ENCODE peak calls at places on chromosomes 6 and 20, in ten cellular contexts. One of them, this sample, is unnamed.

GRCh38 chr20:61810066-61810708 is 255.5 kb downstream of the TAF4 start:
- DNase-seq in foreskin fibroblast: no peak
- DNase-seq in lower lobe of right lung: peak; percentile 38
- DNase-seq in coronary artery: no peak
- DNase-seq in neural crest cell: no peak
- DNase-seq in stomach: no peak
- DNase-seq in activated B cell treated with CpG ODN at 0.5 μM for 24 hours: no peak
- DNase-seq in GM12865: no peak
- DNase-seq in PC-9: no peak
- DNase-seq in AG04450: no peak
- DNase-seq in this sample: no peak

GRCh38 chr20:32606790-32607189 is 21.7 kb upstream of the NOL4L start:
- DNase-seq in lower lobe of right lung: no peak
- DNase-seq in AG04450: no peak
- DNase-seq in stomach: no peak
- DNase-seq in foreskin fibroblast: no peak
- DNase-seq in neural crest cell: no peak
- DNase-seq in GM12865: no peak
- DNase-seq in PC-9: no peak
- DNase-seq in coronary artery: no peak
- DNase-seq in activated B cell treated with CpG ODN at 0.5 μM for 24 hours: no peak
- DNase-seq in this sample: no peak

GRCh38 chr6:102402635-102403329 is 1009.3 kb downstream of the GRIK2 start:
- DNase-seq in foreskin fibroblast: no peak
- DNase-seq in activated B cell treated with CpG ODN at 0.5 μM for 24 hours: no peak
- DNase-seq in lower lobe of right lung: no peak
- DNase-seq in PC-9: no peak
- DNase-seq in coronary artery: no peak
- DNase-seq in GM12865: no peak
- DNase-seq in AG04450: no peak
- DNase-seq in stomach: no peak
- DNase-seq in neural crest cell: no peak
- DNase-seq in this sample: no peak

GRCh38 chr6:34657307-34657978 is 39.1 kb downstream of the ILRUN start:
- DNase-seq in AG04450: peak; percentile 66
- DNase-seq in lower lobe of right lung: no peak
- DNase-seq in activated B cell treated with CpG ODN at 0.5 μM for 24 hours: no peak
- DNase-seq in stomach: peak; percentile 61
- DNase-seq in coronary artery: no peak
- DNase-seq in neural crest cell: no peak
- DNase-seq in GM12865: peak; percentile 69
- DNase-seq in PC-9: peak; percentile 50
- DNase-seq in foreskin fibroblast: peak; percentile 86
- DNase-seq in this sample: peak; percentile 74

GRCh38 chr6:14383393-14384174 is 266.0 kb downstream of the CD83 start:
- DNase-seq in GM12865: no peak
- DNase-seq in AG04450: no peak
- DNase-seq in coronary artery: no peak
- DNase-seq in activated B cell treated with CpG ODN at 0.5 μM for 24 hours: no peak
- DNase-seq in lower lobe of right lung: no peak
- DNase-seq in foreskin fibroblast: no peak
- DNase-seq in neural crest cell: no peak
- DNase-seq in PC-9: no peak
- DNase-seq in stomach: no peak
- DNase-seq in this sample: peak; percentile 9

GRCh38 chr20:10040070-10040970 is 5.5 kb downstream of the ANKEF1 start:
- DNase-seq in lower lobe of right lung: no peak
- DNase-seq in AG04450: peak; percentile 13
- DNase-seq in coronary artery: no peak
- DNase-seq in activated B cell treated with CpG ODN at 0.5 μM for 24 hours: no peak
- DNase-seq in foreskin fibroblast: peak; percentile 91
- DNase-seq in PC-9: no peak
- DNase-seq in neural crest cell: no peak
- DNase-seq in stomach: no peak
- DNase-seq in GM12865: no peak
- DNase-seq in this sample: no peak

GRCh38 chr20:29878777-29879442 is 1378.6 kb upstream of the DEFB115 start:
- DNase-seq in activated B cell treated with CpG ODN at 0.5 μM for 24 hours: no peak
- DNase-seq in stomach: peak; percentile 26
- DNase-seq in neural crest cell: no peak
- DNase-seq in foreskin fibroblast: no peak
- DNase-seq in GM12865: peak; percentile 16
- DNase-seq in lower lobe of right lung: peak; percentile 53
- DNase-seq in AG04450: no peak
- DNase-seq in coronary artery: peak; percentile 81
- DNase-seq in PC-9: no peak
- DNase-seq in this sample: no peak

GRCh38 chr6:106168097-106168888 is 82.2 kb downstream of the PRDM1 start:
- DNase-seq in stomach: no peak
- DNase-seq in coronary artery: no peak
- DNase-seq in AG04450: no peak
- DNase-seq in lower lobe of right lung: no peak
- DNase-seq in activated B cell treated with CpG ODN at 0.5 μM for 24 hours: no peak
- DNase-seq in foreskin fibroblast: no peak
- DNase-seq in neural crest cell: no peak
- DNase-seq in GM12865: no peak
- DNase-seq in PC-9: no peak
- DNase-seq in this sample: no peak

GRCh38 chr6:109452181-109452580 is 3.4 kb downstream of the MICAL1 start:
- DNase-seq in foreskin fibroblast: no peak
- DNase-seq in PC-9: no peak
- DNase-seq in coronary artery: no peak
- DNase-seq in activated B cell treated with CpG ODN at 0.5 μM for 24 hours: no peak
- DNase-seq in GM12865: no peak
- DNase-seq in neural crest cell: no peak
- DNase-seq in stomach: no peak
- DNase-seq in AG04450: no peak
- DNase-seq in lower lobe of right lung: no peak
- DNase-seq in this sample: no peak

GRCh38 chr6:108707328-108707976 is 140.8 kb upstream of the ARMC2 start:
- DNase-seq in lower lobe of right lung: no peak
- DNase-seq in foreskin fibroblast: peak; percentile 58
- DNase-seq in activated B cell treated with CpG ODN at 0.5 μM for 24 hours: no peak
- DNase-seq in AG04450: no peak
- DNase-seq in GM12865: no peak
- DNase-seq in PC-9: no peak
- DNase-seq in neural crest cell: no peak
- DNase-seq in coronary artery: no peak
- DNase-seq in stomach: peak; percentile 67
- DNase-seq in this sample: peak; percentile 38

GRCh38 chr6:22008248-22008836 is 288.5 kb downstream of the PRL start:
- DNase-seq in neural crest cell: no peak
- DNase-seq in PC-9: no peak
- DNase-seq in coronary artery: no peak
- DNase-seq in stomach: no peak
- DNase-seq in activated B cell treated with CpG ODN at 0.5 μM for 24 hours: no peak
- DNase-seq in lower lobe of right lung: no peak
- DNase-seq in AG04450: no peak
- DNase-seq in foreskin fibroblast: no peak
- DNase-seq in GM12865: no peak
- DNase-seq in this sample: no peak

GRCh38 chr6:121055572-121056163 is 278.6 kb downstream of the TBC1D32 start:
- DNase-seq in coronary artery: no peak
- DNase-seq in lower lobe of right lung: no peak
- DNase-seq in AG04450: peak; percentile 24
- DNase-seq in foreskin fibroblast: peak; percentile 71
- DNase-seq in PC-9: peak; percentile 8
- DNase-seq in neural crest cell: peak; percentile 9
- DNase-seq in stomach: no peak
- DNase-seq in GM12865: peak; percentile 35
- DNase-seq in activated B cell treated with CpG ODN at 0.5 μM for 24 hours: no peak
- DNase-seq in this sample: peak; percentile 33

GRCh38 chr6:1255646-1256365 is 56.1 kb upstream of the FOXQ1 start:
- DNase-seq in PC-9: no peak
- DNase-seq in coronary artery: no peak
- DNase-seq in GM12865: no peak
- DNase-seq in lower lobe of right lung: no peak
- DNase-seq in foreskin fibroblast: peak; percentile 90
- DNase-seq in neural crest cell: no peak
- DNase-seq in activated B cell treated with CpG ODN at 0.5 μM for 24 hours: no peak
- DNase-seq in AG04450: peak; percentile 13
- DNase-seq in stomach: no peak
- DNase-seq in this sample: no peak
- TF ChIP-seq CTCF in PC-9: no peak
- TF ChIP-seq CTCF in coronary artery: no peak
- TF ChIP-seq CTCF in GM12865: no peak
- TF ChIP-seq CTCF in lower lobe of right lung: no peak
- TF ChIP-seq CTCF in foreskin fibroblast: no peak
- TF ChIP-seq CTCF in neural crest cell: no peak
- TF ChIP-seq CTCF in activated B cell treated with CpG ODN at 0.5 μM for 24 hours: no peak
- TF ChIP-seq CTCF in AG04450: no peak
- TF ChIP-seq CTCF in stomach: no peak
- TF ChIP-seq CTCF in this sample: no peak

GRCh38 chr6:30544666-30545272 is 11.5 kb downstream of the GNL1 start:
- DNase-seq in stomach: no peak
- DNase-seq in PC-9: no peak
- DNase-seq in GM12865: peak; percentile 67
- DNase-seq in foreskin fibroblast: peak; percentile 84
- DNase-seq in coronary artery: no peak
- DNase-seq in lower lobe of right lung: no peak
- DNase-seq in activated B cell treated with CpG ODN at 0.5 μM for 24 hours: no peak
- DNase-seq in AG04450: no peak
- DNase-seq in neural crest cell: no peak
- DNase-seq in this sample: peak; percentile 26

GRCh38 chr6:30543824-30544223 is 12.5 kb downstream of the GNL1 start:
- DNase-seq in neural crest cell: no peak
- DNase-seq in activated B cell treated with CpG ODN at 0.5 μM for 24 hours: no peak
- DNase-seq in PC-9: no peak
- DNase-seq in stomach: no peak
- DNase-seq in foreskin fibroblast: no peak
- DNase-seq in AG04450: no peak
- DNase-seq in coronary artery: no peak
- DNase-seq in lower lobe of right lung: no peak
- DNase-seq in GM12865: no peak
- DNase-seq in this sample: no peak

GRCh38 chr6:30542915-30543314 is 13.4 kb downstream of the GNL1 start:
- DNase-seq in neural crest cell: no peak
- DNase-seq in PC-9: no peak
- DNase-seq in AG04450: no peak
- DNase-seq in activated B cell treated with CpG ODN at 0.5 μM for 24 hours: no peak
- DNase-seq in stomach: no peak
- DNase-seq in foreskin fibroblast: peak; percentile 66
- DNase-seq in GM12865: no peak
- DNase-seq in coronary artery: no peak
- DNase-seq in lower lobe of right lung: no peak
- DNase-seq in this sample: no peak

GRCh38 chr6:30548375-30548774 is 7.9 kb downstream of the GNL1 start:
- DNase-seq in GM12865: no peak
- DNase-seq in PC-9: no peak
- DNase-seq in AG04450: no peak
- DNase-seq in lower lobe of right lung: no peak
- DNase-seq in neural crest cell: no peak
- DNase-seq in stomach: no peak
- DNase-seq in activated B cell treated with CpG ODN at 0.5 μM for 24 hours: no peak
- DNase-seq in foreskin fibroblast: peak; percentile 94
- DNase-seq in coronary artery: no peak
- DNase-seq in this sample: no peak

DNA sequence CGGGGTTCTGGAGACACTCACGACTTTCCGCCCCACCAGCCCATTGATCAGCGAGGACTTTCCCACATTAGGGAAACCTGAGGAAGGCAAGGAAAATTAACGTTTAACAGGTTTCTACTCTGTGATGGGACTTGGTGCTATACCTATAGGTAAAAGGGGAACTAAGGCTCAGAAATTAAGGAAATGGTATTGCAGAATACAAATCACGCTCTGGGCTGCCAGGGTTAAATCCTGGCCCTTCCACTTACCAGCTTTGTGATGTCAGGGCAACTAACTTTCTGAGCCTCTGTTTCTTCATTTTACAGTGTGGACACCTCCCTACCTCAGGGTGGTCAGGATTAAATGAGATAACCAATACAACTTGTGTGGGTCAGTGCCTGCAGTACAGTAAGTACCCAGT is 8.8 kb downstream of the GNL1 start:
- DNase-seq in neural crest cell: no peak
- DNase-seq in PC-9: no peak
- DNase-seq in foreskin fibroblast: no peak
- DNase-seq in GM12865: no peak
- DNase-seq in lower lobe of right lung: no peak
- DNase-seq in activated B cell treated with CpG ODN at 0.5 μM for 24 hours: no peak
- DNase-seq in AG04450: no peak
- DNase-seq in coronary artery: no peak
- DNase-seq in stomach: no peak
- DNase-seq in this sample: no peak
- TF ChIP-seq CTCF in neural crest cell: no peak
- TF ChIP-seq CTCF in PC-9: no peak
- TF ChIP-seq CTCF in foreskin fibroblast: no peak
- TF ChIP-seq CTCF in GM12865: no peak
- TF ChIP-seq CTCF in lower lobe of right lung: no peak
- TF ChIP-seq CTCF in activated B cell treated with CpG ODN at 0.5 μM for 24 hours: no peak
- TF ChIP-seq CTCF in AG04450: no peak
- TF ChIP-seq CTCF in coronary artery: no peak
- TF ChIP-seq CTCF in stomach: no peak
- TF ChIP-seq CTCF in this sample: no peak

GRCh38 chr6:127690092-127690491 is 113.1 kb downstream of the C6orf58 start:
- DNase-seq in activated B cell treated with CpG ODN at 0.5 μM for 24 hours: no peak
- DNase-seq in neural crest cell: no peak
- DNase-seq in PC-9: peak; percentile 0
- DNase-seq in GM12865: no peak
- DNase-seq in lower lobe of right lung: no peak
- DNase-seq in coronary artery: no peak
- DNase-seq in stomach: no peak
- DNase-seq in foreskin fibroblast: peak; percentile 60
- DNase-seq in AG04450: peak; percentile 1
- DNase-seq in this sample: peak; percentile 1
- TF ChIP-seq CTCF in activated B cell treated with CpG ODN at 0.5 μM for 24 hours: no peak
- TF ChIP-seq CTCF in neural crest cell: peak; percentile 67
- TF ChIP-seq CTCF in PC-9: peak; percentile 82
- TF ChIP-seq CTCF in GM12865: peak; percentile 20
- TF ChIP-seq CTCF in lower lobe of right lung: no peak
- TF ChIP-seq CTCF in coronary artery: no peak
- TF ChIP-seq CTCF in stomach: no peak
- TF ChIP-seq CTCF in foreskin fibroblast: peak; percentile 69
- TF ChIP-seq CTCF in AG04450: peak; percentile 71
- TF ChIP-seq CTCF in this sample: no peak

GRCh38 chr6:3058957-3059356 is 9.3 kb upstream of the RIPK1 start:
- DNase-seq in AG04450: no peak
- DNase-seq in lower lobe of right lung: no peak
- DNase-seq in PC-9: no peak
- DNase-seq in neural crest cell: no peak
- DNase-seq in foreskin fibroblast: no peak
- DNase-seq in coronary artery: no peak
- DNase-seq in activated B cell treated with CpG ODN at 0.5 μM for 24 hours: no peak
- DNase-seq in GM12865: no peak
- DNase-seq in stomach: no peak
- DNase-seq in this sample: no peak

GRCh38 chr6:3057063-3057462 is 11.2 kb upstream of the RIPK1 start:
- DNase-seq in neural crest cell: no peak
- DNase-seq in foreskin fibroblast: no peak
- DNase-seq in stomach: no peak
- DNase-seq in lower lobe of right lung: no peak
- DNase-seq in PC-9: no peak
- DNase-seq in coronary artery: no peak
- DNase-seq in GM12865: no peak
- DNase-seq in activated B cell treated with CpG ODN at 0.5 μM for 24 hours: no peak
- DNase-seq in AG04450: no peak
- DNase-seq in this sample: no peak

GRCh38 chr6:3063733-3064700 is 4.3 kb upstream of the RIPK1 start:
- DNase-seq in PC-9: peak; percentile 93
- DNase-seq in activated B cell treated with CpG ODN at 0.5 μM for 24 hours: peak; percentile 82
- DNase-seq in GM12865: peak; percentile 93
- DNase-seq in neural crest cell: peak; percentile 66
- DNase-seq in lower lobe of right lung: peak; percentile 98
- DNase-seq in stomach: peak; percentile 96
- DNase-seq in AG04450: peak; percentile 74
- DNase-seq in foreskin fibroblast: peak; percentile 98
- DNase-seq in coronary artery: peak; percentile 97
- DNase-seq in this sample: peak; percentile 83

GRCh38 chr6:3061501-3061941 is 6.8 kb upstream of the RIPK1 start:
- DNase-seq in lower lobe of right lung: no peak
- DNase-seq in activated B cell treated with CpG ODN at 0.5 μM for 24 hours: no peak
- DNase-seq in PC-9: peak; percentile 68
- DNase-seq in neural crest cell: no peak
- DNase-seq in GM12865: no peak
- DNase-seq in foreskin fibroblast: peak; percentile 57
- DNase-seq in AG04450: no peak
- DNase-seq in coronary artery: no peak
- DNase-seq in stomach: no peak
- DNase-seq in this sample: peak; percentile 18
- TF ChIP-seq CTCF in lower lobe of right lung: no peak
- TF ChIP-seq CTCF in activated B cell treated with CpG ODN at 0.5 μM for 24 hours: no peak
- TF ChIP-seq CTCF in PC-9: no peak
- TF ChIP-seq CTCF in neural crest cell: no peak
- TF ChIP-seq CTCF in GM12865: no peak
- TF ChIP-seq CTCF in foreskin fibroblast: no peak
- TF ChIP-seq CTCF in AG04450: peak; percentile 39
- TF ChIP-seq CTCF in coronary artery: no peak
- TF ChIP-seq CTCF in stomach: no peak
- TF ChIP-seq CTCF in this sample: no peak